ENCODE peak calls at places on chromosomes 2 and 18, in seven cellular contexts. One of them, this sample, is unnamed.

GRCh38 chr2:118989481-118989880 is 47.5 kb downstream of the MARCO start:
- DNase-seq in glutamatergic neuron: no peak
- DNase-seq in mesothelial cell of epicardium: peak
- DNase-seq in PC-3: peak
- DNase-seq in AG09319: no peak
- DNase-seq in cardiac fibroblast: no peak
- DNase-seq in neural crest cell: no peak
- DNase-seq in this sample: no peak

GRCh38 chr18:58583569-58583968 is 45.3 kb downstream of the ALPK2 start:
- DNase-seq in neural crest cell: no peak
- DNase-seq in PC-3: no peak
- DNase-seq in mesothelial cell of epicardium: no peak
- DNase-seq in glutamatergic neuron: no peak
- DNase-seq in AG09319: no peak
- DNase-seq in cardiac fibroblast: no peak
- DNase-seq in this sample: no peak

GRCh38 chr2:84946204-84947009 is 24.6 kb upstream of the KCMF1 start:
- DNase-seq in PC-3: peak
- DNase-seq in glutamatergic neuron: no peak
- DNase-seq in neural crest cell: no peak
- DNase-seq in AG09319: no peak
- DNase-seq in mesothelial cell of epicardium: no peak
- DNase-seq in cardiac fibroblast: peak
- DNase-seq in this sample: peak

GRCh38 chr2:60309941-60310680 is 243.3 kb downstream of the BCL11A start:
- DNase-seq in AG09319: no peak
- DNase-seq in neural crest cell: no peak
- DNase-seq in glutamatergic neuron: no peak
- DNase-seq in mesothelial cell of epicardium: no peak
- DNase-seq in PC-3: no peak
- DNase-seq in cardiac fibroblast: no peak
- DNase-seq in this sample: peak

GRCh38 chr2:197210450-197210849 is 100.1 kb downstream of the ANKRD44 start:
- DNase-seq in glutamatergic neuron: no peak
- DNase-seq in AG09319: no peak
- DNase-seq in mesothelial cell of epicardium: no peak
- DNase-seq in neural crest cell: no peak
- DNase-seq in PC-3: no peak
- DNase-seq in cardiac fibroblast: no peak
- DNase-seq in this sample: no peak

GRCh38 chr18:26051845-26052244 is 38.6 kb downstream of the SS18 start:
- DNase-seq in glutamatergic neuron: no peak
- DNase-seq in mesothelial cell of epicardium: no peak
- DNase-seq in cardiac fibroblast: peak
- DNase-seq in PC-3: no peak
- DNase-seq in AG09319: no peak
- DNase-seq in neural crest cell: no peak
- DNase-seq in this sample: no peak

GRCh38 chr18:79566841-79567370 is 112.7 kb upstream of the CTDP1 start:
- DNase-seq in mesothelial cell of epicardium: no peak
- DNase-seq in PC-3: no peak
- DNase-seq in cardiac fibroblast: no peak
- DNase-seq in glutamatergic neuron: peak
- DNase-seq in AG09319: no peak
- DNase-seq in neural crest cell: no peak
- DNase-seq in this sample: no peak

GRCh38 chr2:120669121-120669952 is 66.3 kb upstream of the GLI2 start:
- DNase-seq in PC-3: peak
- DNase-seq in mesothelial cell of epicardium: no peak
- DNase-seq in neural crest cell: peak
- DNase-seq in AG09319: no peak
- DNase-seq in glutamatergic neuron: peak
- DNase-seq in cardiac fibroblast: peak
- DNase-seq in this sample: no peak

GRCh38 chr2:136130511-136130910 is 12.6 kb upstream of the CXCR4 start:
- DNase-seq in glutamatergic neuron: no peak
- DNase-seq in mesothelial cell of epicardium: no peak
- DNase-seq in cardiac fibroblast: no peak
- DNase-seq in PC-3: peak
- DNase-seq in AG09319: no peak
- DNase-seq in neural crest cell: no peak
- DNase-seq in this sample: no peak

GRCh38 chr18:136433-136832 is 21.9 kb upstream of the USP14 start:
- DNase-seq in glutamatergic neuron: no peak
- DNase-seq in cardiac fibroblast: no peak
- DNase-seq in neural crest cell: no peak
- DNase-seq in AG09319: no peak
- DNase-seq in mesothelial cell of epicardium: no peak
- DNase-seq in PC-3: no peak
- DNase-seq in this sample: no peak

GRCh38 chr2:25044990-25045389 is 3.1 kb downstream of the EFR3B start:
- DNase-seq in AG09319: no peak
- DNase-seq in glutamatergic neuron: no peak
- DNase-seq in neural crest cell: no peak
- DNase-seq in mesothelial cell of epicardium: no peak
- DNase-seq in PC-3: peak
- DNase-seq in cardiac fibroblast: no peak
- DNase-seq in this sample: no peak

GRCh38 chr18:34322365-34323289 is 97.9 kb upstream of the NOL4 start:
- DNase-seq in mesothelial cell of epicardium: peak
- DNase-seq in cardiac fibroblast: peak
- DNase-seq in neural crest cell: peak
- DNase-seq in PC-3: peak
- DNase-seq in AG09319: no peak
- DNase-seq in glutamatergic neuron: peak
- DNase-seq in this sample: peak

GRCh38 chr2:145797692-145798091 is 1277.8 kb upstream of the ZEB2 start:
- DNase-seq in mesothelial cell of epicardium: no peak
- DNase-seq in PC-3: peak
- DNase-seq in AG09319: no peak
- DNase-seq in cardiac fibroblast: no peak
- DNase-seq in neural crest cell: no peak
- DNase-seq in glutamatergic neuron: no peak
- DNase-seq in this sample: no peak

GRCh38 chr2:142892715-142893114 is 15.3 kb downstream of the KYNU start:
- DNase-seq in mesothelial cell of epicardium: no peak
- DNase-seq in cardiac fibroblast: no peak
- DNase-seq in glutamatergic neuron: no peak
- DNase-seq in neural crest cell: no peak
- DNase-seq in PC-3: no peak
- DNase-seq in AG09319: no peak
- DNase-seq in this sample: peak

GRCh38 chr2:18883626-18884456 is 294.5 kb upstream of the NT5C1B start:
- DNase-seq in AG09319: no peak
- DNase-seq in neural crest cell: no peak
- DNase-seq in glutamatergic neuron: no peak
- DNase-seq in mesothelial cell of epicardium: no peak
- DNase-seq in PC-3: peak
- DNase-seq in cardiac fibroblast: peak
- DNase-seq in this sample: no peak

GRCh38 chr2:232901711-232902578 is 31.9 kb downstream of the SNORC start:
- DNase-seq in neural crest cell: no peak
- DNase-seq in glutamatergic neuron: no peak
- DNase-seq in AG09319: peak
- DNase-seq in cardiac fibroblast: peak
- DNase-seq in mesothelial cell of epicardium: no peak
- DNase-seq in PC-3: peak
- DNase-seq in this sample: no peak

DNA sequence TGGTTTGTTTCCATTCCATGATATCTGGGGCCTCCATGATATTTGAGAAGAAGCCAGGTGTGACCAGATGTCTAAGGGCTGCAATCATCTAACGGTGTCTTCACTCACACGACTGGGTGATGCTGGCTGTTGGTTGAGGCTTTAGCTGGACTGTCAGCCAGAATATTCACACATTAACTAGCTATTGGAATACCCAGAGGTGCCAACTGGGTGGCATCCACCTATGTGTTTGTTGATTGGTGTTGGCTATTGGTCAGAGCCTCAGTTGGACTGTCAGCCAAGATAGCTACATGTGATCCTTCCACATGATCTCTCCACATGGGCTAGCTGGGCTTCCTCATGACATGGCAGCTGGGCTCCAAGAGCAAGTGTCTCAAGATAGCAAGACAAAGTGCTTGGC is 117.4 kb downstream of the CDCA7 start:
- DNase-seq in PC-3: peak
- DNase-seq in cardiac fibroblast: no peak
- DNase-seq in AG09319: no peak
- DNase-seq in mesothelial cell of epicardium: no peak
- DNase-seq in glutamatergic neuron: no peak
- DNase-seq in neural crest cell: no peak
- DNase-seq in this sample: no peak
- TF ChIP-seq CTCF in PC-3: no peak
- TF ChIP-seq CTCF in cardiac fibroblast: no peak
- TF ChIP-seq CTCF in AG09319: no peak
- TF ChIP-seq CTCF in mesothelial cell of epicardium: no peak
- TF ChIP-seq CTCF in glutamatergic neuron: no peak
- TF ChIP-seq CTCF in neural crest cell: no peak
- TF ChIP-seq CTCF in this sample: no peak

GRCh38 chr2:26630235-26630634 is 10.9 kb downstream of the CIB4 start:
- DNase-seq in glutamatergic neuron: no peak
- DNase-seq in PC-3: no peak
- DNase-seq in mesothelial cell of epicardium: no peak
- DNase-seq in cardiac fibroblast: no peak
- DNase-seq in neural crest cell: no peak
- DNase-seq in AG09319: no peak
- DNase-seq in this sample: no peak
- TF ChIP-seq CTCF in glutamatergic neuron: no peak
- TF ChIP-seq CTCF in PC-3: no peak
- TF ChIP-seq CTCF in mesothelial cell of epicardium: no peak
- TF ChIP-seq CTCF in cardiac fibroblast: no peak
- TF ChIP-seq CTCF in neural crest cell: no peak
- TF ChIP-seq CTCF in AG09319: no peak
- TF ChIP-seq CTCF in this sample: no peak

GRCh38 chr2:216412022-216412999 is at the start of gene SMARCAL1:
- DNase-seq in neural crest cell: peak
- DNase-seq in PC-3: peak
- DNase-seq in cardiac fibroblast: peak
- DNase-seq in AG09319: peak
- DNase-seq in mesothelial cell of epicardium: peak
- DNase-seq in glutamatergic neuron: peak
- DNase-seq in this sample: peak
- TF ChIP-seq CTCF in neural crest cell: no peak
- TF ChIP-seq CTCF in PC-3: no peak
- TF ChIP-seq CTCF in cardiac fibroblast: no peak
- TF ChIP-seq CTCF in AG09319: no peak
- TF ChIP-seq CTCF in mesothelial cell of epicardium: no peak
- TF ChIP-seq CTCF in glutamatergic neuron: no peak
- TF ChIP-seq CTCF in this sample: no peak

GRCh38 chr2:238159676-238160205 is 971 bp downstream of the ERFE start:
- DNase-seq in PC-3: no peak
- DNase-seq in neural crest cell: no peak
- DNase-seq in mesothelial cell of epicardium: no peak
- DNase-seq in AG09319: no peak
- DNase-seq in cardiac fibroblast: no peak
- DNase-seq in glutamatergic neuron: no peak
- DNase-seq in this sample: no peak

GRCh38 chr2:238162171-238162515 is 3.4 kb downstream of the ERFE start:
- DNase-seq in mesothelial cell of epicardium: no peak
- DNase-seq in cardiac fibroblast: no peak
- DNase-seq in AG09319: no peak
- DNase-seq in neural crest cell: no peak
- DNase-seq in PC-3: no peak
- DNase-seq in glutamatergic neuron: no peak
- DNase-seq in this sample: no peak

GRCh38 chr2:238158807-238159539 is at the start of gene ERFE:
- DNase-seq in cardiac fibroblast: peak
- DNase-seq in mesothelial cell of epicardium: peak
- DNase-seq in neural crest cell: peak
- DNase-seq in PC-3: peak
- DNase-seq in AG09319: no peak
- DNase-seq in glutamatergic neuron: peak
- DNase-seq in this sample: peak

GRCh38 chr2:238161291-238162051 is 2.7 kb downstream of the ERFE start:
- DNase-seq in AG09319: no peak
- DNase-seq in mesothelial cell of epicardium: no peak
- DNase-seq in PC-3: no peak
- DNase-seq in neural crest cell: no peak
- DNase-seq in cardiac fibroblast: no peak
- DNase-seq in glutamatergic neuron: no peak
- DNase-seq in this sample: no peak

GRCh38 chr2:238160206-238161129 is 1.7 kb downstream of the ERFE start:
- DNase-seq in AG09319: no peak
- DNase-seq in mesothelial cell of epicardium: no peak
- DNase-seq in neural crest cell: peak
- DNase-seq in glutamatergic neuron: peak
- DNase-seq in cardiac fibroblast: peak
- DNase-seq in PC-3: no peak
- DNase-seq in this sample: no peak
- TF ChIP-seq CTCF in AG09319: peak
- TF ChIP-seq CTCF in mesothelial cell of epicardium: no peak
- TF ChIP-seq CTCF in neural crest cell: peak
- TF ChIP-seq CTCF in glutamatergic neuron: no peak
- TF ChIP-seq CTCF in cardiac fibroblast: peak
- TF ChIP-seq CTCF in PC-3: peak
- TF ChIP-seq CTCF in this sample: peak

DNA sequence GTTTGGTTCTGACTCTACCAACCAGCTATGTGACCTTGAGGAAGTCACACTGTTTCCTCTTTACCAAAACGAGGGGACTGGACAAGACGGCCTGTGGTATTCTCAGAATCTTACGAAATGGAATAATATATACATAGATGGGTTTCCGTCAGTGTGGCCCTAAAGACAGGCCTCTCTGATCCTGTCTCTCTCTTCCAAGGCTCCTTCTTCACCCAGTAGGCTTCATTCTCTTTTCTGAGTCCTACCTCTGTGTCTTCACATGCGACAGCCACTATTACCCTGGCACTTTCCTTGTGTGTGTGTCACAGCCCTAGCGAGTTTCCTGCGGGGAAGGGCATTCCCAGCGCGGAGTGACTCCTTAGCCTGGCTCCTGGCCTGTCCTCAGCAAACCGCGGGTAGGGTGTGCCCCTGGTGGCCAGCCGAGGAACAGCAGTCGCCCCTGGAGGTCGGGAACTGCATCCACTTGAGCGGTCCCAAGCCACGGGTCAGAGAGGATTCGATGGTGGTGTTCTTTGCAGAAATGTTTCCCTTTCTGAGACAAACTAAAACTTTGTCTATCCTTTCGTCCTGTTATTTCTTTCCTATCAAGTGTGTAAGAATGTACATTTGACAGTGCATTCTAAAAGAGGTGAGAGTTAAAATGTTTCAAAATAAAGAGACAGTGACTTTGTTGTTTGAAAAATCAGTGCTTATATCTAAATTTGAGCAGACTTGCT is 63.3 kb downstream of the RAB31 start:
- DNase-seq in mesothelial cell of epicardium: peak
- DNase-seq in neural crest cell: peak
- DNase-seq in PC-3: peak
- DNase-seq in glutamatergic neuron: peak
- DNase-seq in cardiac fibroblast: peak
- DNase-seq in AG09319: no peak
- DNase-seq in this sample: peak
- TF ChIP-seq CTCF in mesothelial cell of epicardium: peak
- TF ChIP-seq CTCF in neural crest cell: peak
- TF ChIP-seq CTCF in PC-3: peak
- TF ChIP-seq CTCF in glutamatergic neuron: peak
- TF ChIP-seq CTCF in cardiac fibroblast: peak
- TF ChIP-seq CTCF in AG09319: peak
- TF ChIP-seq CTCF in this sample: peak

DNA sequence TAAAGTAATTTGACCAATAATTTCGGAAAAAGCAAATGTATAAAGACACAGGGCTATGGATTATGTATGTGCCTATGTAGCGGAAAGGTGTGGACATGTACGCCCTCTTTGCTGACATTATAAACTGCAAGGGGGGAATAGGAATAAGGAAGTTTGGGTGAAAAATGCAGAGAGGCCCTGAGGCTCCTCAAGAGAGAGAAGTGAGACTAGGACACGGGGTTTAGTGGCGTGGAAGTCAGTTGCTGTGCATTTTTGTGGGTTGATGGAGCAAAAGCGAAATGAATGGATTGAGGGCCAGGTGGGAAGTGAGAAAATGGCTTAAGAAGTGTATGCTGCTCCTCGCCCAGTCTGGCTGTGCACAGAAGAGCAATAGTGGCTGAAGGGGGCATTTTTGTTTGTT is 96.2 kb upstream of the B3GNT7 start:
- DNase-seq in mesothelial cell of epicardium: no peak
- DNase-seq in glutamatergic neuron: no peak
- DNase-seq in neural crest cell: no peak
- DNase-seq in PC-3: no peak
- DNase-seq in cardiac fibroblast: no peak
- DNase-seq in AG09319: no peak
- DNase-seq in this sample: peak
- TF ChIP-seq CTCF in mesothelial cell of epicardium: no peak
- TF ChIP-seq CTCF in glutamatergic neuron: no peak
- TF ChIP-seq CTCF in neural crest cell: no peak
- TF ChIP-seq CTCF in PC-3: no peak
- TF ChIP-seq CTCF in cardiac fibroblast: no peak
- TF ChIP-seq CTCF in AG09319: no peak
- TF ChIP-seq CTCF in this sample: no peak

This sample was measured in GM10248.